ENCODE peak calls at places on chromosomes 4 and X, in six cellular contexts. O, C, I, E, Q and F are unnamed samples.
A peak's percentile ranks its signal among the peaks of the same experiment; 100 is the strongest.

GRCh38 chrX:39809326-39809725 is 288.4 kb downstream of the BCOR start:
- DNase-seq in O (no peak), C (peak; percentile 81), I (no peak), E (no peak), Q (no peak), F (peak; percentile 43)

GRCh38 chr4:20984011-20984836 is 284.0 kb downstream of the PACRGL start:
- DNase-seq in O (no peak), C (no peak), I (no peak), E (no peak), Q (no peak), F (no peak)

GRCh38 chr4:25160714-25161598 is 707 bp upstream of the SEPSECS start:
- DNase-seq in O (no peak), C (peak; percentile 40), I (no peak), E (no peak), Q (no peak), F (peak; percentile 4)

GRCh38 chr4:59855630-59856352 is 1344.3 kb upstream of the ADGRL3 start:
- DNase-seq in O (peak; percentile 21), C (no peak), I (no peak), E (no peak), Q (no peak), F (no peak)

GRCh38 chr4:1290165-1290977 is 680 bp downstream of the MAEA start:
- DNase-seq in O (no peak), C (no peak), I (no peak), E (no peak), Q (no peak), F (no peak)

GRCh38 chrX:123920065-123920785 is 41.3 kb upstream of the STAG2 start:
- DNase-seq in O (no peak), C (peak; percentile 92), I (no peak), E (no peak), Q (no peak), F (peak; percentile 60)

GRCh38 chrX:153614818-153615217 is 15.9 kb upstream of the CCNQ start:
- DNase-seq in O (no peak), C (no peak), I (no peak), E (no peak), Q (peak; percentile 49), F (no peak)

GRCh38 chr4:40594261-40595178 is 35.1 kb downstream of the RBM47 start:
- DNase-seq in O (no peak), C (peak; percentile 94), I (no peak), E (no peak), Q (no peak), F (peak; percentile 82)

GRCh38 chrX:15856580-15856979 is 2.0 kb upstream of the AP1S2 start:
- DNase-seq in O (no peak), C (no peak), I (no peak), E (no peak), Q (no peak), F (no peak)

GRCh38 chr4:176538217-176538925 is 218.6 kb downstream of the SPCS3 start:
- DNase-seq in O (no peak), C (peak; percentile 95), I (no peak), E (no peak), Q (no peak), F (peak; percentile 86)

GRCh38 chr4:6109842-6110560 is 90.3 kb downstream of the JAKMIP1 start:
- DNase-seq in O (no peak), C (no peak), I (peak; percentile 65), E (no peak), Q (no peak), F (no peak)

GRCh38 chrX:131264053-131264452 is 25.1 kb downstream of the IGSF1 start:
- DNase-seq in O (no peak), C (no peak), I (no peak), E (no peak), Q (no peak), F (no peak)

GRCh38 chrX:15973299-15973698 is 118.7 kb upstream of the AP1S2 start:
- DNase-seq in O (no peak), C (peak; percentile 4), I (peak; percentile 21), E (no peak), Q (peak; percentile 2), F (peak; percentile 51)

GRCh38 chr4:161990721-161991120 is 173.1 kb downstream of the FSTL5 start:
- DNase-seq in O (no peak), C (no peak), I (no peak), E (no peak), Q (no peak), F (no peak)

GRCh38 chr4:156945532-156945931 is 26.1 kb downstream of the PDGFC start:
- DNase-seq in O (no peak), C (peak; percentile 65), I (no peak), E (no peak), Q (no peak), F (no peak)

GRCh38 chr4:153248641-153249198 is 44.5 kb downstream of the TRIM2 start:
- DNase-seq in O (no peak), C (no peak), I (no peak), E (no peak), Q (no peak), F (no peak)

GRCh38 chr4:103996059-103996458 is 276.3 kb upstream of the TACR3 start:
- DNase-seq in O (no peak), C (peak; percentile 12), I (peak; percentile 56), E (no peak), Q (no peak), F (peak; percentile 11)

GRCh38 chr4:96675916-96676315 is 836.0 kb downstream of the PDHA2 start:
- DNase-seq in O (no peak), C (peak; percentile 84), I (no peak), E (no peak), Q (no peak), F (peak; percentile 18)

DNA sequence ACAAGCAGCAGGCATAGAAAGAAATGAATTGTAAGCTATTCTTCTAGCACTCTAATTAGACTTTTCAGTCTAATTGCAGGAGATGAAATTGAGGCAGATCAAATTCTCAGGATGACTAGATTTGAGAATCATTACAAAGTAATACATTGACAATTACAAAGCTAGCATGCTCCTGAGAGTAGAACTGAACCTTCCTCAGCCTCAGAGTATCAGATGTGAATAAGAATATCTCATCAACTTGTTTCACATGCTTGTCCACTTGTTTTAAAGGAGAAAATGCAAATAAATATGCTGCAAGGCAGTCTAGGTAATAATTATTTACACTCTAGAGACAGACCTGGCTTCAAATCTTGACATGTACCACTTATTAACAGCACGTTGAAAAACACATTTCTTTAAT is 491.0 kb upstream of the MAGEB2 start:
- DNase-seq in O (no peak), C (no peak), I (no peak), E (no peak), Q (no peak), F (no peak)
- H3K4me3 ChIP-seq in O (no peak overlapping the region), C (no peak overlapping the region), I (no peak overlapping the region), E (no peak overlapping the region), Q (no peak overlapping the region), F (no peak overlapping the region)

GRCh38 chr4:56531823-56532222 is 26.2 kb downstream of the ARL9 start:
- DNase-seq in O (no peak), C (no peak), I (no peak), E (no peak), Q (no peak), F (no peak)

GRCh38 chr4:56530269-56531148 is 24.9 kb downstream of the ARL9 start:
- DNase-seq in O (peak; percentile 87), C (peak; percentile 72), I (peak; percentile 62), E (peak; percentile 71), Q (peak; percentile 58), F (peak; percentile 77)

GRCh38 chr4:56532239-56532638 is 26.6 kb downstream of the ARL9 start:
- DNase-seq in O (no peak), C (no peak), I (no peak), E (no peak), Q (no peak), F (no peak)

GRCh38 chr4:56535915-56536314 is 30.3 kb downstream of the ARL9 start:
- DNase-seq in O (no peak), C (no peak), I (no peak), E (no peak), Q (no peak), F (no peak)

GRCh38 chr4:56531149-56531770 is 25.7 kb downstream of the ARL9 start:
- DNase-seq in O (no peak), C (no peak), I (no peak), E (no peak), Q (no peak), F (no peak)
- H3K4me3 ChIP-seq in O (peak overlapping the region; percentile 65), C (peak overlapping the region; percentile 62), I (no peak overlapping the region), E (peak overlapping the region; percentile 59), Q (peak overlapping the region; percentile 91), F (peak overlapping the region; percentile 65)

GRCh38 chrX:13110427-13111324 is 66.3 kb upstream of the FAM9C start:
- DNase-seq in O (no peak), C (peak; percentile 95), I (peak; percentile 33), E (no peak), Q (no peak), F (peak; percentile 96)

GRCh38 chrX:13120017-13120416 is 75.6 kb upstream of the FAM9C start:
- DNase-seq in O (peak; percentile 47), C (peak; percentile 73), I (no peak), E (no peak), Q (no peak), F (peak; percentile 75)

GRCh38 chrX:13112499-13112898 is 68.1 kb upstream of the FAM9C start:
- DNase-seq in O (no peak), C (no peak), I (no peak), E (no peak), Q (no peak), F (no peak)

GRCh38 chrX:13119386-13119785 is 75.0 kb upstream of the FAM9C start:
- DNase-seq in O (no peak), C (peak; percentile 28), I (no peak), E (no peak), Q (no peak), F (peak; percentile 61)

DNA sequence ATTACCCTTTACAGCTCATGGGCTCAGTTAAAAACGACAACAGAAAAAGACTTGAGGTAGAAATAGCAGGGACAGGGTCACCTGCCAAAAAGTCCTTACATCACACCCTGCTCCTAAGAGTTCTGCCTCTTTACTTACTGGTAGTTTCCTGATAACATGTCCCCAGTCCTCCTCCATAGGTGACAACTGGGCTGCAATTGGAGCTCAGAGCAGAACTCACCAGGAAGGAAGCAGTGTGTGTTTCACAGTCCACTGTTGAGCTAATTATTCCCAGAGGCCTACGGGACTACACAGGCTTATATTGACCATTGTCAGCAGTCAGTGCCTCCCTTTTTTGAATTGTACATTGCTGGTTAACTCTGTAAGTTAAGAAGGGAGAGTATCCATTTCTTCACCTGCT is 71.0 kb upstream of the FAM9C start:
- DNase-seq in O (no peak), C (no peak), I (no peak), E (no peak), Q (no peak), F (no peak)
- H3K4me3 ChIP-seq in O (no peak overlapping the region), C (no peak overlapping the region), I (no peak overlapping the region), E (no peak overlapping the region), Q (no peak overlapping the region), F (no peak overlapping the region)

GRCh38 chr4:87444741-87445140 is 22.4 kb downstream of the NUDT9 start:
- DNase-seq in O (no peak), C (no peak), I (no peak), E (no peak), Q (no peak), F (no peak)
- H3K4me3 ChIP-seq in O (no peak overlapping the region), C (no peak overlapping the region), I (no peak overlapping the region), E (no peak overlapping the region), Q (no peak overlapping the region), F (no peak overlapping the region)

DNA sequence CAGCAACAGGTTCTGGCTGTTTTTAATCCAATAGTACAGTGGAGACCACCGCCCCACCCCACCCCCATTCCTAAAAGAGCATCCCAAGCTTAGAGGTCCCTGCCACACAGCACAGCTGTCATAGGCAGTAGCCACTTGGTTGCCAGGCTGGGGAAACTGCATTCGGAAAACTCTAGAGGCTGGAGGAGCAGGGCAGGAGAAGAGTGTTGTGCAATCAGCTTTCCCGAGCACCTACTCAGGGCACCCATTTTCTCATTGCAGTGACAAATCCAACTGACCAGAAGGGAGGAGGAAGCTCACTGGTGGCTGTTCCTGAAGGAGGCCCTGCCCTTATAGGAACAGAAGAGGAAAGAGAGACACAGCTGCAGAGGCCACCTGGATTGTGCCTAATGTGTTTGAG is 1.1 kb downstream of the CXCL1 start:
- DNase-seq in O (peak; percentile 44), C (no peak), I (no peak), E (no peak), Q (no peak), F (peak; percentile 75)
- H3K4me3 ChIP-seq in O (peak overlapping the region; percentile 67), C (no peak overlapping the region), I (no peak overlapping the region), E (no peak overlapping the region), Q (no peak overlapping the region), F (peak overlapping the region; percentile 67)